ENCODE peak calls at places on chromosomes 16 and 17, in four cellular contexts. P, R, B and K are unnamed samples. For H3K4me1, the result is how much of the 10 kb centered on the place peaks cover.

GRCh38 chr17:51155416-51155815 is 2.1 kb downstream of the NME1 start:
- DNase-seq in R (no peak), P (no peak), B (no peak), K (no peak)

GRCh38 chr16:68707341-68708152 is 29.5 kb upstream of the CDH1 start:
- DNase-seq in B (peak), R (peak), P (peak), K (no peak)

GRCh38 chr16:68071547-68071901 is 13.6 kb upstream of the NFATC3 start:
- DNase-seq in P (no peak), B (no peak), R (no peak), K (no peak)

GRCh38 chr16:7515543-7515942 is 182.9 kb downstream of the RBFOX1 start:
- DNase-seq in P (no peak), R (no peak), B (no peak), K (no peak)

GRCh38 chr17:44848961-44849489 is 1.3 kb downstream of the HIGD1B start:
- DNase-seq in P (no peak), B (no peak), R (no peak), K (no peak)

GRCh38 chr17:40487371-40488020 is 13.9 kb downstream of the TNS4 start:
- DNase-seq in R (no peak), B (no peak), P (no peak), K (no peak)

GRCh38 chr16:69131167-69131748 is 1.1 kb downstream of the CHTF8 start:
- DNase-seq in P (no peak), B (peak), R (no peak), K (no peak)

GRCh38 chr16:69469807-69470561 is 45.6 kb downstream of the CYB5B start:
- DNase-seq in P (no peak), R (no peak), B (no peak), K (no peak)

GRCh38 chr16:26993988-26994387 is 72.7 kb upstream of the C16orf82 start:
- DNase-seq in R (no peak), P (no peak), B (peak), K (no peak)

GRCh38 chr17:16915752-16916556 is 56.0 kb downstream of the TNFRSF13B start:
- DNase-seq in P (peak), B (peak), R (peak), K (no peak)

GRCh38 chr17:81710514-81711308 is 1.4 kb upstream of the SLC25A10 start:
- DNase-seq in P (no peak), R (peak), B (peak), K (no peak)

GRCh38 chr17:43224146-43224705 is 4.2 kb downstream of the CCDC200 start:
- DNase-seq in B (no peak), R (no peak), P (no peak), K (no peak)

GRCh38 chr17:2928294-2928890 is 132.2 kb downstream of the RAP1GAP2 start:
- DNase-seq in R (peak), P (peak), B (no peak), K (no peak)

GRCh38 chr16:80664798-80665197 is 124.0 kb downstream of the DYNLRB2 start:
- DNase-seq in P (no peak), R (no peak), B (no peak), K (no peak)

GRCh38 chr17:42677012-42677857 is 441 bp upstream of the PLEKHH3 start:
- DNase-seq in P (peak), R (peak), B (peak), K (peak)

GRCh38 chr17:38864636-38865398 is 5.0 kb upstream of the LASP1 start:
- DNase-seq in R (no peak), P (no peak), B (peak), K (no peak)

GRCh38 chr16:55035956-55036355 is 105.3 kb downstream of the IRX5 start:
- DNase-seq in R (no peak), B (no peak), P (no peak), K (no peak)

GRCh38 chr17:82684207-82684903 is 14.1 kb downstream of the RAB40B start:
- DNase-seq in B (no peak), R (peak), P (peak), K (no peak)

GRCh38 chr16:7744546-7745294 is 412.1 kb downstream of the RBFOX1 start:
- DNase-seq in R (no peak), P (no peak), B (no peak), K (no peak)

GRCh38 chr17:17416400-17417360 is 60.1 kb upstream of the MED9 start:
- DNase-seq in R (peak), B (peak), P (peak), K (peak)

GRCh38 chr17:74042241-74042640 is 161.2 kb upstream of the RPL38 start:
- DNase-seq in R (no peak), P (no peak), B (no peak), K (no peak)

GRCh38 chr16:70391881-70392481 is 45.3 kb downstream of the DDX19A start:
- DNase-seq in R (no peak), B (peak), P (no peak), K (no peak)

GRCh38 chr17:35167666-35168065 is 20.0 kb downstream of the UNC45B start:
- DNase-seq in B (no peak), P (no peak), R (no peak), K (no peak)

GRCh38 chr17:79937435-79937870 is 98.2 kb upstream of the CBX4 start:
- DNase-seq in B (no peak), R (no peak), P (no peak), K (peak)

GRCh38 chr17:42586514-42587230 is 9.1 kb upstream of the PSMC3IP start:
- DNase-seq in R (no peak), B (no peak), P (no peak), K (no peak)

GRCh38 chr16:12146966-12147365 is 170.4 kb downstream of the SNX29 start:
- DNase-seq in P (no peak), R (no peak), B (no peak), K (no peak)

GRCh38 chr16:78458588-78458987 is 359.1 kb downstream of the WWOX start:
- DNase-seq in P (no peak), B (no peak), R (no peak), K (no peak)

GRCh38 chr17:81097943-81098308 is 63.0 kb downstream of the BAIAP2 start:
- DNase-seq in B (no peak), P (no peak), R (no peak), K (no peak)

GRCh38 chr16:28210979-28211505 is 723 bp downstream of the XPO6 start:
- DNase-seq in B (peak), P (peak), R (peak), K (peak)

GRCh38 chr17:1588781-1589585 is 26.4 kb upstream of the PITPNA start:
- DNase-seq in B (peak), R (no peak), P (no peak), K (no peak)

GRCh38 chr16:50616386-50616785 is 64.7 kb downstream of the SNX20 start:
- DNase-seq in B (peak), R (no peak), P (no peak), K (no peak)

GRCh38 chr16:50613281-50613991 is 65.2 kb downstream of the NKD1 start:
- DNase-seq in R (no peak), P (no peak), B (peak), K (no peak)

GRCh38 chr16:50615891-50616290 is 65.2 kb downstream of the SNX20 start:
- DNase-seq in R (no peak), P (no peak), B (peak), K (no peak)

GRCh38 chr16:50616883-50617629 is 64.1 kb downstream of the SNX20 start:
- DNase-seq in B (no peak), P (peak), R (no peak), K (no peak)

DNA sequence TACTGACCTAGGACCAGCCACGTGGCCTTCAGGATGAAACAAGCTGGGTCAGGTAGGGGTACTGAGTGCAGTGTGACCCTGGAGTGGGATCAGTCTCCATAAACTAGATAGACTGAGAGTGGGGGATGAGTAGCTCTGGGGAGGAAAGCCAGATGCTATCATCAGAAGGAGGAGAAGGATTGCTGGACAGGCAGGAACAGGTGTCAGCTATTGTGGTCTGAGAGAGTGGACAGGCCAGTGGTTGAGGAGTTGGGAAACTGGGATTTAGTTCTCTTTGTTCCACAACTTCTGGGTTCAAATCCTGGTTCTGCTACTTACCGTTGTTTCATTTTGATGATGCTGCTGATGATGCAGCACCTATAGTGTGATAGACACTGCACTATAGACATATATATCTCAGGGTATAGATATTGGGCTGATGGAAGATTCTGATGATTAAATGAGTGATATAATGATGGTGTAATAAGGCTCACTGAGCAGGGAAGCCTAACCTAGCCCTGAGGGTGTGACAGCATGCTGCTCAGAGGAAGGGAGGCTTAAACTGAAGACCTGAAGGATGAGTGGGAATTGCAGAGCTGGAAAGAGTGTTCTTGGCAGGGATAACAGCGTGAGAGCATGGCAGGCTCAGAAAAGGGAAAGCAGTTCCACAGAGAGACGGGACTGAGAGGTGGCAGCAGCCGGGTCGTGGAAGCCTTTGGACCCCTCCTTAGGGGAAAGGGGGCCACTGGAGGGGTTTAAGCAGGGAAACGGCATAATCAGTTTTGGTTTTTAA is 66.0 kb downstream of the SNX20 start:
- DNase-seq in R (no peak), B (no peak), P (no peak), K (no peak)
- TF ChIP-seq CTCF in R (no peak), B (no peak), P (no peak), K (no peak)

GRCh38 chr17:57953703-57954420 is 1.4 kb downstream of the CUEDC1 start:
- DNase-seq in R (no peak), B (no peak), P (no peak), K (no peak)
- H3K27ac ChIP-seq in R (peak), B (peak), P (peak), K (no peak)

DNA sequence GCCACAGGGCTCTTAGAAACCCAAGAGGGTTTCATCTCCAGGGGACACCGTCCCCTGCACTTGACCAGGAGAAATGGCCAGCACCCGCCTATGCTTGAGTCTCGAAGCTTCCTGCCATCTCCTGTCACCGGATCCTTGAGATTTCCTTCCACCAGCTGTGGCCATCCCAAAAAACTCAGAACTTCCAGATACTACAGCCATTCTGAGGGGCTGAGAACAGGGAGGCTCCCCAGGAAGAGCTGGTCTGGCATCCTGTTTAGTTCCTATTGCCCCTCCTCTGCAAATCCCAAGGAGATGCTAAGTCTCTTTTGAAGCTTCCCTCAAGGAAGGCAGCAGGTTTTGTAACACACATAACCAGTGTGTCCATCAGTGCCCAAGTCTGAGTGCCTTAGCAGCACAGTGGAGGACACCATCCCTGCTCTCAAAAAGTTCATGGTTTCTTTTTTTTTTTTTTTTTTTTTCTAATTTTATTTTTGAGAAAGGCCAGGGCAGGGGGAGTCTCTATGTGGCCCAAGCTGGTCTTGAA is 2.0 kb downstream of the UBALD2 start:
- DNase-seq in P (no peak), R (no peak), B (no peak), K (no peak)
- H3K4me1 ChIP-seq in P (half or more), R (half or more), B (half or more), K (half or more)

DNA sequence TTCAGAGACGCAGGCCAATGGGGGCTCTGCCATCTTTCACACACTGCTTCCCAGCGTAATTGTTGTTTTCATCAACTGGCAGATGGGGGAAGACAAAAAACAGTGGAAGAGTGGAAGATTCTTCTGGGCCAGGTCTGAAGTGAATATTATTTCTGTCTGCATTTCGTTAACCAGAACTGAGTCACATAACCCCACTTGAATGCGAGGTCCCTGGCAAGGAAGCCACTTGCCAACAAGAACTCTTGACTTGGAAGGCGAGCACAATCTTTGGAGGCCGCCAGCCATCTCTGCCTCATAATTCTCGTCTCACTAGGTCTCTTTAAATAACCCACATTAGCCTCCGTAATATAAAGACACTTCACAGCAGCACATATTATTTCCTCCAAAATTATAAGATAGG is 75.4 kb downstream of the CYB561 start:
- DNase-seq in R (no peak), P (no peak), B (no peak), K (no peak)
- TF ChIP-seq CTCF in R (no peak), P (no peak), B (no peak), K (no peak)

DNA sequence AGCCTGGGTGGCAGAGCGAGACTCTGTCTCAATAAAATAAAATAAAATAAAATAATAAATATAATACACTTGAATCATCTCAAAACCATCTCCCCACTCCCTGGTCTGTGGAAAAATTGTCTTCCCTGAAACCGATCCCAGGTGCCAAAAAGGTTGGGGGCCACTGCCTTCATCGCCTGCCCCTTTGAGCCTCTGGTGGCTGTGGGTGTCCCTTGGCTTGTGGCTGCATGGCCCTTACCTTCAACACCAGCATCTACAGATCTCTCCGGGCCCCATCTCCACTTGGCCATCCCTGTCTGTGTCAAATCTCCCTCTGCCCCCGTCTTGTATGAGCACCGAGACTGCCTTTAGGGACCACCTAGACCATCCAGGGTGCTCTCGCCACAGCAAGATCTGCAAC is 177.3 kb downstream of the SEC14L1 start:
- DNase-seq in B (no peak), P (no peak), R (no peak), K (no peak)
- H3K27ac ChIP-seq in B (no peak), P (peak), R (no peak), K (no peak)

GRCh38 chr17:14121952-14122351 is 52.6 kb downstream of the COX10 start:
- DNase-seq in B (no peak), R (no peak), P (no peak), K (no peak)

GRCh38 chr17:14123579-14124278 is 54.4 kb downstream of the COX10 start:
- DNase-seq in R (no peak), B (no peak), P (no peak), K (no peak)

GRCh38 chr17:14119546-14119945 is 50.2 kb downstream of the COX10 start:
- DNase-seq in R (no peak), P (no peak), B (no peak), K (no peak)

GRCh38 chr17:14116263-14117024 is 47.1 kb downstream of the COX10 start:
- DNase-seq in P (no peak), R (no peak), B (no peak), K (no peak)

GRCh38 chr17:14118951-14119350 is 49.6 kb downstream of the COX10 start:
- DNase-seq in R (no peak), B (no peak), P (no peak), K (no peak)
- H3K4me1 ChIP-seq in R (under half), B (under half), P (under half), K (under half)

GRCh38 chr17:66860204-66860603 is 25.3 kb downstream of the CACNG5 start:
- DNase-seq in P (no peak), R (no peak), B (no peak), K (no peak)

GRCh38 chr17:66849851-66850580 is 15.1 kb downstream of the CACNG5 start:
- DNase-seq in P (no peak), B (no peak), R (no peak), K (no peak)

GRCh38 chr17:66858182-66859083 is 23.5 kb downstream of the CACNG5 start:
- DNase-seq in P (no peak), R (no peak), B (no peak), K (no peak)

GRCh38 chr17:66850692-66851091 is 15.8 kb downstream of the CACNG5 start:
- DNase-seq in B (no peak), R (no peak), P (no peak), K (no peak)

DNA sequence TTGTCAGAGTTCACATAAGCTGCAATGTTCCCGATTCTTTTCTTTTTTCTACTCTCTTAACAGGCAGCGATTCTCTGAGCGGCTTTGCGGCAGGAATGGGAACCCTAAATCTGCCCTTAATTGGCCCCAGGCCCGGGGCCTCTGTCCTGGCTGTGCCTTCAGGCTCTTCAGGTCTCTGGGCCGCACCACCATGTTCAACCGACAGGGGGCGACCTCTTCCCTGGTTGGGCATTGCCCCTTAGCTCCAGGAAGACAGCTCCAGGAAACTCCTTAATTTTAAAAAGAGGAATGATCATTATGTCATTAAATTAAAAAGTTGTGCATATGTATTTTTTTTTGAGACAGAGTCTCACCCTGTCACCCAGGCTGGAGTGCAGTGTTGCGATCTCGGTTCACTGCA is 20.3 kb downstream of the CACNG5 start:
- DNase-seq in R (no peak), B (peak), P (no peak), K (peak)
- TF ChIP-seq CTCF in R (no peak), B (peak), P (no peak), K (peak)